ENCODE peak calls at places on chromosomes 6 and 20, in eight cellular contexts. G is HCT116; E is GM23248; J is mesenchymal stem cell; L is tibial artery; I is left lung; V is CD4-positive, CD25-positive, alpha-beta regulatory T cell; P is left ventricle myocardium inferior. M is an unnamed sample.

GRCh38 chr6:41371992-41372525 is 36.7 kb downstream of the NCR2 start:
- DNase-seq in E (peak; percentile 44), J (peak; percentile 52), V (no peak), P (no peak), G (no peak), L (no peak), I (peak; percentile 80), M (no peak)

GRCh38 chr6:116384727-116385461 is 14.1 kb downstream of the DSE start:
- DNase-seq in I (no peak), G (no peak), P (no peak), V (no peak), E (no peak), J (no peak), L (no peak), M (no peak)

GRCh38 chr6:142275146-142276006 is 26.4 kb upstream of the ADGRG6 start:
- DNase-seq in L (no peak), I (no peak), E (peak; percentile 16), V (no peak), P (no peak), G (no peak), J (peak; percentile 80), M (no peak)

GRCh38 chr6:19433101-19433500 is 404.1 kb upstream of the ID4 start:
- DNase-seq in E (no peak), J (no peak), P (no peak), G (no peak), L (no peak), I (no peak), V (no peak), M (no peak)

GRCh38 chr6:153965996-153966395 is 73.0 kb upstream of the OPRM1 start:
- DNase-seq in I (no peak), E (peak; percentile 6), V (no peak), G (no peak), L (no peak), P (no peak), J (peak; percentile 76), M (no peak)

GRCh38 chr6:148179786-148180185 is 162.9 kb upstream of the SASH1 start:
- DNase-seq in E (peak; percentile 69), I (no peak), P (no peak), G (peak; percentile 10), L (no peak), V (no peak), J (peak; percentile 34), M (no peak)

GRCh38 chr20:22408521-22409402 is 175.6 kb downstream of the FOXA2 start:
- DNase-seq in L (no peak), P (no peak), J (no peak), E (no peak), G (no peak), V (no peak), I (no peak), M (no peak)

GRCh38 chr20:24185801-24186200 is 197.2 kb upstream of the GGTLC1 start:
- DNase-seq in P (no peak), G (no peak), J (no peak), L (no peak), V (no peak), E (no peak), I (no peak), M (no peak)

GRCh38 chr20:45410887-45411286 is 2.8 kb downstream of the DBNDD2 start:
- DNase-seq in P (no peak), G (no peak), J (no peak), V (no peak), L (no peak), I (no peak), E (no peak), M (no peak)
- H3K27ac ChIP-seq in P (peak overlapping the region; percentile 100), G (no peak overlapping the region), J (no peak overlapping the region), V (peak overlapping the region; percentile 20), L (peak overlapping the region; percentile 99), I (no peak overlapping the region), E (no peak overlapping the region), M (no peak overlapping the region)

GRCh38 chr6:5088780-5089179 is 3.6 kb downstream of the PPP1R3G start:
- DNase-seq in J (no peak), I (no peak), L (no peak), P (no peak), G (no peak), V (no peak), E (no peak), M (no peak)

GRCh38 chr6:5091210-5091609 is 6.1 kb downstream of the PPP1R3G start:
- DNase-seq in I (no peak), J (no peak), E (no peak), P (no peak), L (no peak), V (no peak), G (no peak), M (no peak)

GRCh38 chr6:5090603-5091002 is 5.5 kb downstream of the PPP1R3G start:
- DNase-seq in L (no peak), J (no peak), P (no peak), E (no peak), I (no peak), G (no peak), V (no peak), M (no peak)

GRCh38 chr6:5091646-5092045 is 6.5 kb downstream of the PPP1R3G start:
- DNase-seq in L (no peak), J (no peak), V (no peak), G (no peak), I (no peak), P (no peak), E (no peak), M (no peak)

DNA sequence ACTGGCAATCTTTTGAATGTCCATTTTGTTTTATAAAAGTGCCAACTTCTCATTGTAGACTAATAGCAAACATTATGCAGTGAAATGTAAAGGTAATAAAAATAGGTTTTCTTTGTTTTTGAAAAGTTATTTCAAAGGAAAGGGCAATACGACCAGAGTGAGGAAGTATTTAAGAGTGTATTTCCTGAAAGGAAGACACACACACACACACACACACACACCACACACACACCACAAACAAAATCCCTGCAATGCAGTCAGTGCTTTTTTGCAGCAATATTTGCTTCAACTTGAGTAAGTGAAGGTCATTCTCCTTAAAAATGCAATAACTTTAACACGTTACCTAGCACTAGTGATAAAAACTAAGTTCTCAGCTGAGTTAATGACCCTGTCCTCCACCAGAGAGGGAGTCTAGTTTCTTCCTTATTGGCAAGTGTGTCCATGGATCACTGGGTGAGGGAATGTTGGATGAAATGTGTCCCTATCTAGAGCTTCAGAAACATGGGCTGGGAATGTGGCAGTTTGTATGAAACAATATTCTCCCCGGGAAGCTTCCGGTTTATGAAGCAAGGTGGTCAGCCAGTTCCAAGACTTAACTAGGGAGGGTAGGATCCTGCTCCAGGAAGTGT is 4.8 kb downstream of the PPP1R3G start:
- DNase-seq in I (no peak), V (no peak), J (no peak), P (no peak), G (no peak), E (no peak), L (no peak), M (no peak)
- H3K27me3 ChIP-seq in I (peaks cover 15% of the 10 kb centered on the region), V (peaks cover 20% of the 10 kb centered on the region), J (peaks cover 3% of the 10 kb centered on the region), P (no peaks in the 10 kb centered on the region), G (no peaks in the 10 kb centered on the region), E (peaks cover 4% of the 10 kb centered on the region), L (no peaks in the 10 kb centered on the region), M (no peaks in the 10 kb centered on the region)

DNA sequence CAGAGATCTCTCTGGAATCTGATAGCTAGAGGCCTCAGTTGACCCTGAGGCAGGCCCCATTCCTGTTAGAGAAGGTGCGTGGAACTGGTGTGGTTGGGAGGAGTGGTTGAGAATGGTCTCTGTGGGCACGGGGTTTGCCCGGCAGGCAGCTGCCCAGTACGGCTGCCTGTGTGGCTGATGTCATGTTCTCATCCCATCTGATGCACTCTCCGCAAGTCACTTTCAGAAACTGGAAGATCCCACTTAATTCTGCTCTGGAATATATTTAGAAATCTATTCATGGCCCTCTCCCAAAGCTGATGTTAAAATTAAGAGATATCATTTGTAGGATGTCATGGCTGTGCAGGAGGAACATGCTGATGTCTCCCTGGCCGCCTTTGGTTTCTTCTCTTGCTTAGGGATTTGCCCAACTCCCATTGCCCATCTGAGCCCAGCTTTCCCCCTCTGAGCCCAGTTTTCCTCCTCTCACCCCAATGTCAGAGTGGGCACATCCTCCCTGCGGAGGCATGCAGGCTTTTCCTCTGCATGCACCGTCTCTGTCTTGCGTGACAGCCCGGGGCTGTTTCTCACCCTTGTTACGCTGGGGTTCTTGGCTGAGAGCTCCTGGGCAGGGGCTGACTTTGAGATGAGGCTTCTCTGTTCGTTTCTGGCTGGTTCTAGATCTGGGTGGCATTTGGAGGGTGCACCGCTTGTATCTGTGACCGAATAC is 21.0 kb downstream of the PHACTR3 start:
- DNase-seq in V (no peak), I (no peak), G (no peak), L (no peak), J (no peak), P (no peak), E (no peak), M (no peak)
- H3K4me1 ChIP-seq in V (no peaks in the 10 kb centered on the region), I (no peaks in the 10 kb centered on the region), G (no peaks in the 10 kb centered on the region), L (no peaks in the 10 kb centered on the region), J (peaks cover 1% of the 10 kb centered on the region), P (no peaks in the 10 kb centered on the region), E (no peaks in the 10 kb centered on the region), M (no peaks in the 10 kb centered on the region)

GRCh38 chr6:36032245-36032644 is 4.6 kb downstream of the MAPK14 start:
- DNase-seq in I (no peak), G (no peak), P (no peak), L (no peak), J (no peak), E (no peak), V (no peak), M (no peak)
- H3K27ac ChIP-seq in I (no peak overlapping the region), G (no peak overlapping the region), P (no peak overlapping the region), L (no peak overlapping the region), J (no peak overlapping the region), E (no peak overlapping the region), V (no peak overlapping the region), M (no peak overlapping the region)